ENCODE peak calls at places on chromosomes 12 and 14, in eight cellular contexts. One of them, this sample, is unnamed.

GRCh38 chr14:69650948-69651369 is 39.6 kb downstream of the SUSD6 start:
- DNase-seq in left lung: no peak
- DNase-seq in fibroblast of mammary gland: no peak
- DNase-seq in HL-60: no peak
- DNase-seq in neural crest cell: no peak
- DNase-seq in sigmoid colon: no peak
- DNase-seq in GM20000: no peak
- DNase-seq in activated B cell treated with CpG ODN at 0.5 μM for 24 hours: no peak
- DNase-seq in this sample: no peak

GRCh38 chr14:80110721-80111120 is 100.6 kb downstream of the DIO2 start:
- DNase-seq in left lung: no peak
- DNase-seq in fibroblast of mammary gland: no peak
- DNase-seq in HL-60: no peak
- DNase-seq in neural crest cell: no peak
- DNase-seq in sigmoid colon: no peak
- DNase-seq in GM20000: no peak
- DNase-seq in activated B cell treated with CpG ODN at 0.5 μM for 24 hours: no peak
- DNase-seq in this sample: no peak

GRCh38 chr12:51323966-51324895 is at the start of gene BIN2:
- DNase-seq in left lung: peak; percentile 75
- DNase-seq in fibroblast of mammary gland: no peak
- DNase-seq in HL-60: peak; percentile 88
- DNase-seq in neural crest cell: no peak
- DNase-seq in sigmoid colon: no peak
- DNase-seq in GM20000: peak; percentile 84
- DNase-seq in activated B cell treated with CpG ODN at 0.5 μM for 24 hours: peak; percentile 91
- DNase-seq in this sample: no peak

GRCh38 chr12:12890815-12891645 is at the start of gene GPRC5A:
- DNase-seq in left lung: peak; percentile 90
- DNase-seq in fibroblast of mammary gland: peak; percentile 97
- DNase-seq in HL-60: no peak
- DNase-seq in neural crest cell: peak; percentile 16
- DNase-seq in sigmoid colon: peak; percentile 95
- DNase-seq in GM20000: peak; percentile 54
- DNase-seq in activated B cell treated with CpG ODN at 0.5 μM for 24 hours: no peak
- DNase-seq in this sample: peak; percentile 81

GRCh38 chr12:117977373-117977772 is 8.6 kb upstream of the KSR2 start:
- DNase-seq in left lung: no peak
- DNase-seq in fibroblast of mammary gland: no peak
- DNase-seq in HL-60: no peak
- DNase-seq in neural crest cell: no peak
- DNase-seq in sigmoid colon: no peak
- DNase-seq in GM20000: no peak
- DNase-seq in activated B cell treated with CpG ODN at 0.5 μM for 24 hours: no peak
- DNase-seq in this sample: no peak

GRCh38 chr14:89575386-89576061 is 158.5 kb upstream of the FOXN3 start:
- DNase-seq in left lung: no peak
- DNase-seq in fibroblast of mammary gland: no peak
- DNase-seq in HL-60: no peak
- DNase-seq in neural crest cell: no peak
- DNase-seq in sigmoid colon: no peak
- DNase-seq in GM20000: no peak
- DNase-seq in activated B cell treated with CpG ODN at 0.5 μM for 24 hours: no peak
- DNase-seq in this sample: no peak

GRCh38 chr14:54653764-54654469 is 87.0 kb downstream of the SAMD4A start:
- DNase-seq in left lung: no peak
- DNase-seq in fibroblast of mammary gland: peak; percentile 91
- DNase-seq in HL-60: no peak
- DNase-seq in neural crest cell: no peak
- DNase-seq in sigmoid colon: peak; percentile 70
- DNase-seq in GM20000: no peak
- DNase-seq in activated B cell treated with CpG ODN at 0.5 μM for 24 hours: no peak
- DNase-seq in this sample: no peak

GRCh38 chr14:57657487-57657886 is 163.8 kb upstream of the CCDC198 start:
- DNase-seq in left lung: no peak
- DNase-seq in fibroblast of mammary gland: peak; percentile 39
- DNase-seq in HL-60: no peak
- DNase-seq in neural crest cell: no peak
- DNase-seq in sigmoid colon: no peak
- DNase-seq in GM20000: no peak
- DNase-seq in activated B cell treated with CpG ODN at 0.5 μM for 24 hours: no peak
- DNase-seq in this sample: no peak

GRCh38 chr14:21748869-21749303 is 75.3 kb upstream of the OR4E1 start:
- DNase-seq in left lung: no peak
- DNase-seq in fibroblast of mammary gland: peak; percentile 46
- DNase-seq in HL-60: no peak
- DNase-seq in neural crest cell: peak; percentile 45
- DNase-seq in sigmoid colon: no peak
- DNase-seq in GM20000: peak; percentile 34
- DNase-seq in activated B cell treated with CpG ODN at 0.5 μM for 24 hours: no peak
- DNase-seq in this sample: peak; percentile 48

GRCh38 chr12:52254180-52254964 is 20.1 kb upstream of the KRT86 start:
- DNase-seq in left lung: no peak
- DNase-seq in fibroblast of mammary gland: no peak
- DNase-seq in HL-60: no peak
- DNase-seq in neural crest cell: no peak
- DNase-seq in sigmoid colon: peak; percentile 26
- DNase-seq in GM20000: peak; percentile 12
- DNase-seq in activated B cell treated with CpG ODN at 0.5 μM for 24 hours: no peak
- DNase-seq in this sample: no peak

GRCh38 chr14:95330591-95331370 is 11.1 kb upstream of the CLMN start:
- DNase-seq in left lung: no peak
- DNase-seq in fibroblast of mammary gland: peak; percentile 35
- DNase-seq in HL-60: no peak
- DNase-seq in neural crest cell: no peak
- DNase-seq in sigmoid colon: no peak
- DNase-seq in GM20000: no peak
- DNase-seq in activated B cell treated with CpG ODN at 0.5 μM for 24 hours: no peak
- DNase-seq in this sample: no peak

GRCh38 chr12:69331846-69332684 is 16.1 kb upstream of the LYZ start:
- DNase-seq in left lung: no peak
- DNase-seq in fibroblast of mammary gland: no peak
- DNase-seq in HL-60: no peak
- DNase-seq in neural crest cell: no peak
- DNase-seq in sigmoid colon: no peak
- DNase-seq in GM20000: no peak
- DNase-seq in activated B cell treated with CpG ODN at 0.5 μM for 24 hours: no peak
- DNase-seq in this sample: no peak

GRCh38 chr14:103715052-103716000 is at the start of the genes XRCC3 and ZFYVE21:
- DNase-seq in left lung: peak; percentile 100
- DNase-seq in fibroblast of mammary gland: peak; percentile 99
- DNase-seq in HL-60: peak; percentile 99
- DNase-seq in neural crest cell: peak; percentile 99
- DNase-seq in sigmoid colon: peak; percentile 100
- DNase-seq in GM20000: peak; percentile 100
- DNase-seq in activated B cell treated with CpG ODN at 0.5 μM for 24 hours: peak; percentile 97
- DNase-seq in this sample: peak; percentile 97

GRCh38 chr14:103712633-103713247 is 2.5 kb downstream of the XRCC3 start:
- DNase-seq in left lung: no peak
- DNase-seq in fibroblast of mammary gland: no peak
- DNase-seq in HL-60: no peak
- DNase-seq in neural crest cell: no peak
- DNase-seq in sigmoid colon: no peak
- DNase-seq in GM20000: no peak
- DNase-seq in activated B cell treated with CpG ODN at 0.5 μM for 24 hours: no peak
- DNase-seq in this sample: no peak

GRCh38 chr14:103716091-103716801 is 636 bp downstream of the ZFYVE21 start:
- DNase-seq in left lung: no peak
- DNase-seq in fibroblast of mammary gland: no peak
- DNase-seq in HL-60: no peak
- DNase-seq in neural crest cell: no peak
- DNase-seq in sigmoid colon: no peak
- DNase-seq in GM20000: peak; percentile 75
- DNase-seq in activated B cell treated with CpG ODN at 0.5 μM for 24 hours: no peak
- DNase-seq in this sample: no peak

GRCh38 chr14:103713304-103714062 is 1.8 kb downstream of the XRCC3 start:
- DNase-seq in left lung: no peak
- DNase-seq in fibroblast of mammary gland: no peak
- DNase-seq in HL-60: no peak
- DNase-seq in neural crest cell: no peak
- DNase-seq in sigmoid colon: no peak
- DNase-seq in GM20000: no peak
- DNase-seq in activated B cell treated with CpG ODN at 0.5 μM for 24 hours: no peak
- DNase-seq in this sample: no peak

GRCh38 chr14:103714063-103714724 is 1.1 kb downstream of the XRCC3 start:
- DNase-seq in left lung: no peak
- DNase-seq in fibroblast of mammary gland: no peak
- DNase-seq in HL-60: no peak
- DNase-seq in neural crest cell: no peak
- DNase-seq in sigmoid colon: no peak
- DNase-seq in GM20000: no peak
- DNase-seq in activated B cell treated with CpG ODN at 0.5 μM for 24 hours: no peak
- DNase-seq in this sample: no peak
- TF ChIP-seq CTCF in left lung: no peak
- TF ChIP-seq CTCF in fibroblast of mammary gland: no peak
- TF ChIP-seq CTCF in HL-60: no peak
- TF ChIP-seq CTCF in neural crest cell: no peak
- TF ChIP-seq CTCF in sigmoid colon: no peak
- TF ChIP-seq CTCF in GM20000: no peak
- TF ChIP-seq CTCF in activated B cell treated with CpG ODN at 0.5 μM for 24 hours: no peak
- TF ChIP-seq CTCF in this sample: no peak

DNA sequence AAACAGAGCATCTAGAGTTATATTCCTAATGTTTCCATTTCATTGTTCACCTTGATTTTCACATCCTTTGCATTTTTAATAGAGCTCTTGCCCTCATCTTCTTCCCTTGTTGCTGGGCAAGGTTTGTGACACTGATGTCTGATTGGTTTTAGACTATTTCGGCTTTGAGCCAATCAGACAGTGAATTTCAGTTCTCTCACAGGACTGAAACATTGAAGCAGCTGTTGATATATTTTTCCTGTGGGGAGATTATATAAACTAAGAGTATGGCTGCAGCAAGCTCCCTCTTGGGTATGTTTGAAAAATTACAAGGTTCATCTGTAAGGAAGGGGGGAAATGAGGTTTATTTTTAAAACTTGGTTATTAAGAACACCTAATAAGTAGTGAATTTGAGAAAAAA is 51.2 kb downstream of the ATF7IP start:
- DNase-seq in left lung: no peak
- DNase-seq in fibroblast of mammary gland: peak; percentile 91
- DNase-seq in HL-60: no peak
- DNase-seq in neural crest cell: peak; percentile 46
- DNase-seq in sigmoid colon: no peak
- DNase-seq in GM20000: no peak
- DNase-seq in activated B cell treated with CpG ODN at 0.5 μM for 24 hours: no peak
- DNase-seq in this sample: no peak
- TF ChIP-seq CTCF in left lung: peak; percentile 9
- TF ChIP-seq CTCF in fibroblast of mammary gland: peak; percentile 38
- TF ChIP-seq CTCF in HL-60: no peak
- TF ChIP-seq CTCF in neural crest cell: peak; percentile 40
- TF ChIP-seq CTCF in sigmoid colon: no peak
- TF ChIP-seq CTCF in GM20000: no peak
- TF ChIP-seq CTCF in activated B cell treated with CpG ODN at 0.5 μM for 24 hours: no peak
- TF ChIP-seq CTCF in this sample: no peak

GRCh38 chr12:116406529-116406928 is 129.0 kb upstream of the MED13L start:
- DNase-seq in left lung: peak; percentile 67
- DNase-seq in fibroblast of mammary gland: peak; percentile 96
- DNase-seq in HL-60: peak; percentile 88
- DNase-seq in neural crest cell: no peak
- DNase-seq in sigmoid colon: peak; percentile 95
- DNase-seq in GM20000: no peak
- DNase-seq in activated B cell treated with CpG ODN at 0.5 μM for 24 hours: no peak
- DNase-seq in this sample: no peak
- TF ChIP-seq CTCF in left lung: no peak
- TF ChIP-seq CTCF in fibroblast of mammary gland: peak; percentile 15
- TF ChIP-seq CTCF in HL-60: no peak
- TF ChIP-seq CTCF in neural crest cell: no peak
- TF ChIP-seq CTCF in sigmoid colon: no peak
- TF ChIP-seq CTCF in GM20000: no peak
- TF ChIP-seq CTCF in activated B cell treated with CpG ODN at 0.5 μM for 24 hours: no peak
- TF ChIP-seq CTCF in this sample: no peak

GRCh38 chr12:114799574-114800487 is 115.9 kb upstream of the TBX3 start:
- DNase-seq in left lung: no peak
- DNase-seq in fibroblast of mammary gland: no peak
- DNase-seq in HL-60: no peak
- DNase-seq in neural crest cell: peak; percentile 36
- DNase-seq in sigmoid colon: no peak
- DNase-seq in GM20000: no peak
- DNase-seq in activated B cell treated with CpG ODN at 0.5 μM for 24 hours: no peak
- DNase-seq in this sample: no peak
- TF ChIP-seq CTCF in left lung: no peak
- TF ChIP-seq CTCF in fibroblast of mammary gland: no peak
- TF ChIP-seq CTCF in HL-60: no peak
- TF ChIP-seq CTCF in neural crest cell: no peak
- TF ChIP-seq CTCF in sigmoid colon: no peak
- TF ChIP-seq CTCF in GM20000: no peak
- TF ChIP-seq CTCF in activated B cell treated with CpG ODN at 0.5 μM for 24 hours: no peak
- TF ChIP-seq CTCF in this sample: no peak

GRCh38 chr12:122862110-122862634 is 26.9 kb downstream of the HIP1R start:
- DNase-seq in left lung: peak; percentile 20
- DNase-seq in fibroblast of mammary gland: no peak
- DNase-seq in HL-60: no peak
- DNase-seq in neural crest cell: no peak
- DNase-seq in sigmoid colon: peak; percentile 56
- DNase-seq in GM20000: no peak
- DNase-seq in activated B cell treated with CpG ODN at 0.5 μM for 24 hours: no peak
- DNase-seq in this sample: no peak

GRCh38 chr12:122860854-122861585 is 25.8 kb downstream of the HIP1R start:
- DNase-seq in left lung: peak; percentile 30
- DNase-seq in fibroblast of mammary gland: no peak
- DNase-seq in HL-60: no peak
- DNase-seq in neural crest cell: no peak
- DNase-seq in sigmoid colon: no peak
- DNase-seq in GM20000: no peak
- DNase-seq in activated B cell treated with CpG ODN at 0.5 μM for 24 hours: no peak
- DNase-seq in this sample: no peak

GRCh38 chr12:122861586-122861970 is 26.3 kb downstream of the HIP1R start:
- DNase-seq in left lung: peak; percentile 31
- DNase-seq in fibroblast of mammary gland: no peak
- DNase-seq in HL-60: no peak
- DNase-seq in neural crest cell: no peak
- DNase-seq in sigmoid colon: no peak
- DNase-seq in GM20000: no peak
- DNase-seq in activated B cell treated with CpG ODN at 0.5 μM for 24 hours: no peak
- DNase-seq in this sample: peak; percentile 37

GRCh38 chr12:122864894-122865253 is 29.6 kb downstream of the HIP1R start:
- DNase-seq in left lung: no peak
- DNase-seq in fibroblast of mammary gland: no peak
- DNase-seq in HL-60: no peak
- DNase-seq in neural crest cell: no peak
- DNase-seq in sigmoid colon: no peak
- DNase-seq in GM20000: no peak
- DNase-seq in activated B cell treated with CpG ODN at 0.5 μM for 24 hours: no peak
- DNase-seq in this sample: no peak

GRCh38 chr12:122862872-122863701 is 27.8 kb downstream of the HIP1R start:
- DNase-seq in left lung: peak; percentile 76
- DNase-seq in fibroblast of mammary gland: no peak
- DNase-seq in HL-60: no peak
- DNase-seq in neural crest cell: no peak
- DNase-seq in sigmoid colon: peak; percentile 57
- DNase-seq in GM20000: no peak
- DNase-seq in activated B cell treated with CpG ODN at 0.5 μM for 24 hours: no peak
- DNase-seq in this sample: no peak
- TF ChIP-seq CTCF in left lung: no peak
- TF ChIP-seq CTCF in fibroblast of mammary gland: no peak
- TF ChIP-seq CTCF in HL-60: no peak
- TF ChIP-seq CTCF in neural crest cell: no peak
- TF ChIP-seq CTCF in sigmoid colon: no peak
- TF ChIP-seq CTCF in GM20000: no peak
- TF ChIP-seq CTCF in activated B cell treated with CpG ODN at 0.5 μM for 24 hours: no peak
- TF ChIP-seq CTCF in this sample: no peak

GRCh38 chr14:92880851-92881250 is 42.1 kb upstream of the CHGA start:
- DNase-seq in left lung: no peak
- DNase-seq in fibroblast of mammary gland: peak; percentile 68
- DNase-seq in HL-60: no peak
- DNase-seq in neural crest cell: no peak
- DNase-seq in sigmoid colon: no peak
- DNase-seq in GM20000: no peak
- DNase-seq in activated B cell treated with CpG ODN at 0.5 μM for 24 hours: no peak
- DNase-seq in this sample: no peak
- TF ChIP-seq CTCF in left lung: peak; percentile 19
- TF ChIP-seq CTCF in fibroblast of mammary gland: peak; percentile 45
- TF ChIP-seq CTCF in HL-60: no peak
- TF ChIP-seq CTCF in neural crest cell: peak; percentile 50
- TF ChIP-seq CTCF in sigmoid colon: no peak
- TF ChIP-seq CTCF in GM20000: peak; percentile 14
- TF ChIP-seq CTCF in activated B cell treated with CpG ODN at 0.5 μM for 24 hours: no peak
- TF ChIP-seq CTCF in this sample: no peak